ENCODE peak calls at places on chromosomes 12 and 14, in five cellular contexts. H is lower lobe of right lung; S is activated naive CD8-positive, alpha-beta T cell treated with anti-CD3 and anti-CD28 coated beads, Interleukin-2, amount 50 U/mL, for 24 hours; Y is aorta; Q is activated CD4-positive, CD25-positive, alpha-beta regulatory T cell treated with anti-CD3 and anti-CD28 coated beads, Interleukin-2, amount 50 U/mL, for 24 hours. T is an unnamed sample.

GRCh38 chr12:26870491-26871419 is 37.8 kb upstream of the ITPR2 start:
- ATAC-seq in Y (peak; percentile 38), H (peak; percentile 84), S (no peak), Q (no peak), T (peak; percentile 83)

GRCh38 chr12:25376392-25376791 is 125.7 kb upstream of the KRAS start:
- ATAC-seq in Q (no peak), S (no peak), H (peak; percentile 52), Y (no peak), T (no peak)

GRCh38 chr12:68963456-68963859 is 30.5 kb upstream of the CPM start:
- ATAC-seq in H (peak; percentile 61), Q (peak; percentile 73), Y (no peak), S (peak; percentile 94), T (no peak)

GRCh38 chr12:131962069-131962468 is 12.3 kb downstream of the EP400 start:
- ATAC-seq in H (no peak), Q (no peak), Y (no peak), S (no peak), T (no peak)

GRCh38 chr12:124780752-124781685 is 82.6 kb downstream of the SCARB1 start:
- ATAC-seq in Q (no peak), S (no peak), H (no peak), Y (no peak), T (no peak)

GRCh38 chr14:36429692-36430091 is 90.3 kb downstream of the NKX2-1 start:
- ATAC-seq in H (no peak), Y (no peak), S (no peak), Q (no peak), T (no peak)

GRCh38 chr12:54596526-54596946 is 8.1 kb upstream of the PPP1R1A start:
- ATAC-seq in H (peak; percentile 62), S (no peak), Q (peak; percentile 32), Y (peak; percentile 45), T (peak; percentile 93)

GRCh38 chr12:120941846-120942405 is 36.4 kb upstream of the HNF1A start:
- ATAC-seq in Q (no peak), H (no peak), Y (no peak), S (no peak), T (no peak)

GRCh38 chr14:23195552-23196101 is 12.2 kb upstream of the SLC7A8 start:
- ATAC-seq in Y (no peak), H (no peak), S (no peak), Q (no peak), T (no peak)

T was measured in SK-N-SH treated with all-trans-retinoic acid at 6 μM for 48 hours.